ENCODE peak calls at places on chromosomes 5 and 9, in four cellular contexts. X is stomach, W is upper lobe of left lung, O is transverse colon. C is an unnamed sample.
A peak's percentile ranks its signal among the peaks of the same experiment; 100 is the strongest.

GRCh38 chr9:119370816-119371215 is 1.6 kb upstream of the BRINP1 start:
- DNase-seq in X (no peak), W (no peak), O (peak; percentile 7), C (no peak)

GRCh38 chr9:88387733-88388202 is 476 bp upstream of the SPIN1 start:
- DNase-seq in X (peak; percentile 59), W (peak; percentile 91), O (peak; percentile 72), C (peak; percentile 92)

GRCh38 chr5:120778491-120779293 is 314.6 kb downstream of the PRR16 start:
- DNase-seq in X (no peak), W (no peak), O (no peak), C (no peak)

GRCh38 chr5:50666261-50667078 is at the start of gene PARP8:
- DNase-seq in X (peak; percentile 51), W (peak; percentile 93), O (peak; percentile 52), C (no peak)

GRCh38 chr9:17322882-17323864 is 188.3 kb downstream of the CNTLN start:
- DNase-seq in X (no peak), W (no peak), O (no peak), C (no peak)

GRCh38 chr9:97802276-97802675 is 50.8 kb upstream of the FOXE1 start:
- DNase-seq in X (no peak), W (peak; percentile 47), O (no peak), C (peak; percentile 79)

GRCh38 chr5:68011801-68012200 is 203.8 kb upstream of the PIK3R1 start:
- DNase-seq in X (no peak), W (no peak), O (no peak), C (no peak)

GRCh38 chr9:75866273-75866871 is 24.1 kb upstream of the PCSK5 start:
- DNase-seq in X (peak; percentile 29), W (no peak), O (peak; percentile 52), C (peak; percentile 89)

DNA sequence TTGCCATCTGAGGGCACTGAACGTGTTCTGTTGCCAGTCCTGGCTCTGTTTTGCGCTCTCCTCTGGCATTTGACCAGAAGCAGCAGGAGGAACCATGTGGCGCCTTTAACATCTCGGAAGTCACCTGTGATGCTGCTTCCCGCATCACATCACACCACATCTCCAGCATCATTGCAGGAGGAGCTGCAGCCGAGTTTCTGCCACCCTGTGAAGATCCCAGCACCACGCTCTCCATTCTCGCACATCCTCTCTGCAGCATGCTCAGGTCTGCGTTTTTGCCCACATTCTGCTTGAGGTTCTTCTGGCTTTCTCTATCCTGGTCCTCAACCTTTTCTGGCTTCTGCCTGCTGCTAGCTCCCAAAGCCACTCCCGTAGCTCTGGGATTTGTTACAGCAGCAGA is 11.0 kb upstream of the IRX4 start:
- DNase-seq in X (no peak), W (no peak), O (no peak), C (no peak)
- TF ChIP-seq EP300 in X (no peak), W (no peak), O (no peak), C (no peak)

DNA sequence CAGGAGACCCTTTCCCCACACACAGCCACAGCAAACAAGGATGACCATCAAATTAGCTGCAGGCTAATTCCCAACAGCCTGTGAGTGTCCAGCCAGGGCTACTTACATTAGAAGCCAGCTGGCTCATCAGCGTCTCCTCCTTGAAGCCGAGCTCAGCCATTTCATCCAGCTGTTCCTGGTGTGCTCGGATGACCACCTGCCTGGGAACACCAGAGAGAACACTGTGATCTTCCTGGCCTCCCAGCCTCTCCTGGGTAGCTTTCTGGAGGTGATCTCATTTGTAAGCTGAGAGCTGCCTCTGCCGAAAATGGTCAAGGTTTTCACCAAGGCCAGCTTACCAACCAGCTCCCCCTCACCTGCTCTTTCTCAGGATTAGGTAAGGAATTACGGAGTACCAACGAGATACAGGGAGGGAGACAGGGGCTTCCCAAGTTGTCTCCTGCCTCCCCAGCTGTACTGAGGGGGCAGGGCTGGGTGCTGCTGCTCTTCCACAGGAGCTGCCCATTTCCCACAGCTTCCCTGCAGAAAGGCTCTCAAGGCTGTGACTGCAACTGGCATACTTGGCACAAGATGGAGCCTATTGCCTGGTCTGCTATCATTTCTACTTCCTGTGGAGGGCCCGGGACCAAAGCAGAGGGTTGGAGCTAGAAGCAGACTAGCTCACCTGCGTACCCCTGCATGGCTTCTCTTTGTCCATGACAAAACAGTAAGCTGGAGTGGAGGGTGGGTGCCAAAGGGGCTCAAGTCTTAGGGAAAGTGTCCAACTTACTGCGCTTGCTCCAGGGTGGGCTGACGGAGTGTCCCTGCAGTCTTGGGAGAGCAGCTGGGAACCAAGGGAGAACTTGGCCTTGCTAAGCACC is 73.9 kb downstream of the KIF24 start:
- DNase-seq in X (peak; percentile 18), W (no peak), O (no peak), C (no peak)
- TF ChIP-seq POLR2AphosphoS5 in X (no peak), W (no peak), O (no peak), C (peak; percentile 30)

GRCh38 chr5:147986134-147986757 is 77.5 kb upstream of the SPINK5 start:
- DNase-seq in X (no peak), W (no peak), O (no peak), C (no peak)
- H3K27me3 ChIP-seq in X (no peaks in the 10 kb centered on the region), W (no peaks in the 10 kb centered on the region), O (no peaks in the 10 kb centered on the region), C (no peaks in the 10 kb centered on the region)

GRCh38 chr5:135894789-135895188 is 852 bp downstream of the IL9 start:
- DNase-seq in X (no peak), W (no peak), O (no peak), C (no peak)
- TF ChIP-seq EP300 in X (no peak), W (no peak), O (no peak), C (no peak)

GRCh38 chr9:113620377-113621161 is 157.0 kb downstream of the RGS3 start:
- DNase-seq in X (peak; percentile 87), W (no peak), O (peak; percentile 63), C (no peak)

GRCh38 chr9:113622038-113622437 is 158.5 kb downstream of the RGS3 start:
- DNase-seq in X (no peak), W (no peak), O (no peak), C (no peak)

GRCh38 chr9:113622600-113623400 is 159.3 kb downstream of the RGS3 start:
- DNase-seq in X (no peak), W (no peak), O (no peak), C (no peak)

GRCh38 chr9:113620016-113620376 is 156.5 kb downstream of the RGS3 start:
- DNase-seq in X (no peak), W (no peak), O (no peak), C (no peak)

GRCh38 chr9:113621309-113621791 is 157.8 kb downstream of the RGS3 start:
- DNase-seq in X (no peak), W (no peak), O (peak; percentile 25), C (no peak)
- TF ChIP-seq POLR2AphosphoS5 in X (peak; percentile 61), W (peak; percentile 76), O (peak; percentile 41), C (peak; percentile 62)

GRCh38 chr5:177983763-177984564 is 12.1 kb downstream of the PROP1 start:
- DNase-seq in X (no peak), W (peak; percentile 78), O (no peak), C (peak; percentile 53)

GRCh38 chr5:177982956-177983355 is 13.1 kb downstream of the PROP1 start:
- DNase-seq in X (no peak), W (no peak), O (no peak), C (peak; percentile 62)

GRCh38 chr5:177984565-177985166 is 11.4 kb downstream of the PROP1 start:
- DNase-seq in X (no peak), W (no peak), O (no peak), C (peak; percentile 81)

GRCh38 chr5:177987326-177987725 is 8.7 kb downstream of the PROP1 start:
- DNase-seq in X (no peak), W (no peak), O (no peak), C (peak; percentile 74)

GRCh38 chr5:177985430-177986040 is 10.5 kb downstream of the PROP1 start:
- DNase-seq in X (no peak), W (no peak), O (no peak), C (peak; percentile 70)
- H3K27me3 ChIP-seq in X (peaks cover 78% of the 10 kb centered on the region), W (peaks cover 31% of the 10 kb centered on the region), O (peaks cover 84% of the 10 kb centered on the region), C (peaks cover 25% of the 10 kb centered on the region)

GRCh38 chr5:141709704-141710267 is 27.8 kb upstream of the ARAP3 start:
- DNase-seq in X (no peak), W (no peak), O (no peak), C (no peak)
- TF ChIP-seq EP300 in X (no peak), W (no peak), O (no peak), C (no peak)

C was measured in esophagus muscularis mucosa.